ENCODE peak calls at places on chromosomes 13 and 19, in nine cellular contexts. Z is sigmoid colon; U is H4; A is immature natural killer cell; D is stimulated activated CD4-positive, alpha-beta T cell treated with anti-CD3 and anti-CD28 coated beads, Interleukin-1b, Interleukin-23, amount 100 ng/mL, for 24 hours; Q is retina; X is HCT116; P is suprapubic skin; L is mucosa of gallbladder. S is an unnamed sample.

GRCh38 chr19:35336166-35336955 is 7.4 kb downstream of the CD22 start:
- DNase-seq in Z (no peak), U (no peak), A (no peak), D (no peak), Q (no peak), X (no peak), P (no peak), L (no peak), S (no peak)

GRCh38 chr13:25690582-25690981 is 318.8 kb downstream of the ATP8A2 start:
- DNase-seq in Z (no peak), U (no peak), A (no peak), D (no peak), Q (no peak), X (no peak), P (no peak), L (no peak), S (no peak)

GRCh38 chr13:38398810-38399493 is 49.3 kb downstream of the UFM1 start:
- DNase-seq in Z (no peak), U (peak; percentile 74), A (no peak), D (no peak), Q (no peak), X (no peak), P (no peak), L (no peak), S (no peak)

GRCh38 chr19:43643326-43643725 is 3.7 kb upstream of the CADM4 start:
- DNase-seq in Z (no peak), U (no peak), A (no peak), D (no peak), Q (no peak), X (no peak), P (no peak), L (no peak), S (no peak)

GRCh38 chr13:43232866-43233265 is 209.5 kb downstream of the DNAJC15 start:
- DNase-seq in Z (no peak), U (peak; percentile 8), A (no peak), D (no peak), Q (no peak), X (no peak), P (no peak), L (no peak), S (no peak)

GRCh38 chr13:101545521-101545920 is 93.0 kb downstream of the ITGBL1 start:
- DNase-seq in Z (no peak), U (no peak), A (no peak), D (no peak), Q (no peak), X (no peak), P (no peak), L (no peak), S (no peak)

GRCh38 chr19:17332677-17333581 is 1.7 kb downstream of the ANO8 start:
- DNase-seq in Z (no peak), U (peak; percentile 65), A (peak; percentile 17), D (no peak), Q (peak; percentile 37), X (peak; percentile 96), P (peak; percentile 66), L (no peak), S (no peak)

GRCh38 chr19:45420356-45420755 is 3.4 kb downstream of the ERCC1 start:
- DNase-seq in Z (no peak), U (no peak), A (no peak), D (no peak), Q (no peak), X (no peak), P (no peak), L (no peak), S (no peak)

GRCh38 chr13:28626266-28626665 is 32.7 kb upstream of the POMP start:
- DNase-seq in Z (no peak), U (no peak), A (no peak), D (no peak), Q (no peak), X (no peak), P (no peak), L (no peak), S (no peak)

GRCh38 chr13:100515410-100515800 is 73.2 kb downstream of the GGACT start:
- DNase-seq in Z (no peak), U (no peak), A (no peak), D (no peak), Q (no peak), X (no peak), P (no peak), L (no peak), S (no peak)

GRCh38 chr13:46348976-46349375 is 38.1 kb downstream of the RUBCNL start:
- DNase-seq in Z (no peak), U (no peak), A (no peak), D (no peak), Q (no peak), X (no peak), P (no peak), L (no peak), S (no peak)

GRCh38 chr19:6204212-6204611 is 68.7 kb downstream of the ACSBG2 start:
- DNase-seq in Z (peak; percentile 35), U (no peak), A (no peak), D (no peak), Q (no peak), X (no peak), P (peak; percentile 71), L (no peak), S (no peak)

GRCh38 chr19:49056101-49056901 is 1.2 kb downstream of the CGB7 start:
- DNase-seq in Z (no peak), U (peak; percentile 37), A (peak; percentile 55), D (no peak), Q (peak; percentile 78), X (peak; percentile 34), P (no peak), L (peak; percentile 29), S (peak; percentile 48)

GRCh38 chr13:110358381-110358780 is 51.3 kb downstream of the COL4A2 start:
- DNase-seq in Z (no peak), U (no peak), A (no peak), D (no peak), Q (no peak), X (no peak), P (no peak), L (no peak), S (no peak)

GRCh38 chr13:82947121-82948077 is 934.9 kb downstream of the SLITRK1 start:
- DNase-seq in Z (no peak), U (peak; percentile 3), A (no peak), D (no peak), Q (no peak), X (no peak), P (no peak), L (no peak), S (no peak)

GRCh38 chr19:14686411-14686810 is 3.4 kb upstream of the ZNF333 start:
- DNase-seq in Z (no peak), U (no peak), A (no peak), D (no peak), Q (no peak), X (peak; percentile 29), P (no peak), L (no peak), S (no peak)

GRCh38 chr13:32471187-32471922 is 43.4 kb upstream of the N4BP2L1 start:
- DNase-seq in Z (no peak), U (no peak), A (no peak), D (no peak), Q (no peak), X (no peak), P (no peak), L (no peak), S (no peak)

GRCh38 chr13:66532146-66532545 is 698.0 kb downstream of the PCDH9 start:
- DNase-seq in Z (no peak), U (peak; percentile 24), A (no peak), D (no peak), Q (no peak), X (no peak), P (no peak), L (no peak), S (no peak)

GRCh38 chr13:31267126-31267784 is 67.5 kb downstream of the B3GLCT start:
- DNase-seq in Z (no peak), U (peak; percentile 4), A (no peak), D (no peak), Q (no peak), X (no peak), P (no peak), L (no peak), S (no peak)

GRCh38 chr13:30880756-30881155 is 25.3 kb upstream of the MEDAG start:
- DNase-seq in Z (no peak), U (peak; percentile 67), A (no peak), D (no peak), Q (no peak), X (no peak), P (no peak), L (no peak), S (no peak)

GRCh38 chr13:97068146-97068545 is 73.9 kb upstream of the OXGR1 start:
- DNase-seq in Z (no peak), U (no peak), A (no peak), D (no peak), Q (no peak), X (no peak), P (no peak), L (no peak), S (no peak)

GRCh38 chr19:43726736-43727592 is 11.1 kb downstream of the IRGC start:
- DNase-seq in Z (no peak), U (no peak), A (no peak), D (no peak), Q (no peak), X (no peak), P (no peak), L (no peak), S (no peak)

GRCh38 chr13:23656637-23657036 is 86.4 kb downstream of the TNFRSF19 start:
- DNase-seq in Z (no peak), U (no peak), A (no peak), D (no peak), Q (no peak), X (no peak), P (no peak), L (no peak), S (no peak)

GRCh38 chr13:75785130-75785529 is 149.0 kb downstream of the LMO7 start:
- DNase-seq in Z (no peak), U (no peak), A (no peak), D (no peak), Q (no peak), X (no peak), P (no peak), L (no peak), S (no peak)